ENCODE peak calls at places on chromosomes 6 and 20, in four cellular contexts. O is activated T-cell treated with anti-CD3 and anti-CD28 coated beads, Interleukin-2, amount 50 U/mL, for 4 hours; H is glutamatergic neuron; X is astrocyte of the spinal cord. A is an unnamed sample.

GRCh38 chr6:120122401-120122800 is 772.8 kb upstream of the MAN1A1 start:
- DNase-seq in O (no peak), H (no peak), X (no peak), A (no peak)

GRCh38 chr6:136787726-136788068 is 4.6 kb downstream of the MAP3K5 start:
- DNase-seq in O (no peak), H (no peak), X (no peak), A (no peak)

GRCh38 chr20:1225263-1225728 is 548 bp upstream of the RAD21L1 start:
- DNase-seq in O (no peak), H (no peak), X (no peak), A (no peak)

GRCh38 chr20:1992359-1992758 is 1.5 kb downstream of the PDYN start:
- DNase-seq in O (no peak), H (no peak), X (no peak), A (no peak)

GRCh38 chr6:137291441-137291840 is 72.3 kb upstream of the IFNGR1 start:
- DNase-seq in O (no peak), H (no peak), X (peak; percentile 47), A (no peak)

GRCh38 chr6:53293691-53294090 is 55.1 kb downstream of the ELOVL5 start:
- DNase-seq in O (no peak), H (no peak), X (no peak), A (no peak)

GRCh38 chr6:87794922-87795885 is 93.2 kb upstream of the AKIRIN2 start:
- DNase-seq in O (no peak), H (no peak), X (no peak), A (no peak)

GRCh38 chr6:34537922-34538550 is 18.1 kb downstream of the SPDEF start:
- DNase-seq in O (no peak), H (no peak), X (no peak), A (no peak)

GRCh38 chr6:33330736-33331135 is 13.2 kb upstream of the ZBTB22 start:
- DNase-seq in O (no peak), H (no peak), X (no peak), A (no peak)

A was measured in activated gamma-delta T cell treated with Interleukin-2 at 50 U/mL for 16 hours.